ENCODE peak calls at places on chromosomes 3 and 15, in nine cellular contexts. N is SHP77 treated with DMSO at 0.1 percent for 48 hours; Y is activated T-helper 1 cell treated with anti-CD3 and anti-CD28 coated beads, Interleukin-2, amount 50 U/mL, for 16 hours; R is stimulated activated CD4-positive, alpha-beta T cell treated with anti-CD3 and anti-CD28 coated beads, TNF-alpha, amount 100 ng/mL, for 1 hour; V is KBM-7; Z is lower lobe of right lung; H is GM23248; S is hypothalamus; X is effector CD4-positive, alpha-beta T cell. O is an unnamed sample.

GRCh38 chr3:44969170-44969569 is 6.8 kb downstream of the ZDHHC3 start:
- DNase-seq in H (no peak), X (no peak), Z (no peak), N (no peak), R (no peak), Y (no peak), V (peak), S (no peak), O (no peak)

GRCh38 chr3:137121704-137122314 is 164.0 kb downstream of the IL20RB start:
- DNase-seq in S (no peak), Y (no peak), V (peak), X (no peak), Z (no peak), H (peak), N (peak), R (no peak), O (no peak)

GRCh38 chr15:93150910-93151309 is 61.9 kb upstream of the RGMA start:
- DNase-seq in S (no peak), R (no peak), Y (no peak), H (no peak), V (no peak), N (no peak), Z (no peak), X (no peak), O (no peak)

GRCh38 chr3:71752911-71753715 is 542 bp upstream of the GPR27 start:
- DNase-seq in S (no peak), Y (no peak), R (no peak), V (no peak), H (no peak), Z (no peak), N (no peak), X (no peak), O (peak)

GRCh38 chr3:13850161-13850945 is 29.5 kb downstream of the WNT7A start:
- DNase-seq in Z (peak), H (peak), X (no peak), R (no peak), V (no peak), N (no peak), Y (no peak), S (no peak), O (no peak)

GRCh38 chr15:40075298-40076044 is 33.2 kb downstream of the BMF start:
- DNase-seq in Y (no peak), S (no peak), X (no peak), N (no peak), V (no peak), H (no peak), Z (no peak), R (no peak), O (no peak)

GRCh38 chr3:195870442-195870841 is 37.9 kb downstream of the TNK2 start:
- DNase-seq in R (no peak), Y (no peak), Z (no peak), V (no peak), H (peak), X (no peak), S (no peak), N (no peak), O (no peak)

GRCh38 chr15:48617619-48618018 is 27.9 kb downstream of the FBN1 start:
- DNase-seq in X (no peak), Y (no peak), R (no peak), S (no peak), V (no peak), Z (peak), H (peak), N (no peak), O (no peak)

GRCh38 chr3:110419096-110419495 is 652.5 kb upstream of the NECTIN3 start:
- DNase-seq in Y (no peak), X (no peak), V (no peak), S (no peak), N (no peak), H (peak), Z (no peak), R (no peak), O (no peak)

GRCh38 chr3:81043660-81044199 is 717.7 kb downstream of the GBE1 start:
- DNase-seq in V (no peak), R (no peak), H (no peak), S (no peak), N (no peak), Y (no peak), Z (no peak), X (no peak), O (no peak)

GRCh38 chr3:31341130-31341529 is 191.6 kb upstream of the STT3B start:
- DNase-seq in V (no peak), Y (no peak), N (no peak), S (no peak), R (no peak), H (peak), X (no peak), Z (no peak), O (no peak)

O was measured in CD8-positive, alpha-beta memory T cell.